ENCODE peak calls at places on chromosomes 13 and 19, in four cellular contexts. One of them, this sample, is unnamed.

GRCh38 chr19:12603714-12604113 is 6.9 kb downstream of the ZNF490 start:
- DNase-seq in K562: no peak
- DNase-seq in HepG2: no peak
- DNase-seq in GM12878: peak
- DNase-seq in this sample: no peak

GRCh38 chr13:42283574-42283973 is 11.6 kb downstream of the AKAP11 start:
- DNase-seq in GM12878: no peak
- DNase-seq in K562: no peak
- DNase-seq in HepG2: no peak
- DNase-seq in this sample: no peak

GRCh38 chr13:22505489-22505888 is 675.3 kb upstream of the SGCG start:
- DNase-seq in HepG2: no peak
- DNase-seq in GM12878: no peak
- DNase-seq in K562: no peak
- DNase-seq in this sample: no peak

GRCh38 chr19:55519461-55520311 is 17.2 kb downstream of the SBK2 start:
- DNase-seq in HepG2: peak
- DNase-seq in K562: peak
- DNase-seq in GM12878: no peak
- DNase-seq in this sample: no peak

GRCh38 chr13:46665630-46666482 is 112.9 kb downstream of the LRCH1 start:
- DNase-seq in GM12878: no peak
- DNase-seq in K562: no peak
- DNase-seq in HepG2: peak
- DNase-seq in this sample: no peak

GRCh38 chr19:38452430-38453366 is 19.2 kb downstream of the RYR1 start:
- DNase-seq in GM12878: no peak
- DNase-seq in HepG2: no peak
- DNase-seq in K562: peak
- DNase-seq in this sample: peak

GRCh38 chr13:40207110-40207478 is 459.3 kb downstream of the FOXO1 start:
- DNase-seq in GM12878: peak
- DNase-seq in K562: no peak
- DNase-seq in HepG2: no peak
- DNase-seq in this sample: no peak

GRCh38 chr19:40213882-40214570 is 4.2 kb downstream of the TTC9B start:
- DNase-seq in HepG2: no peak
- DNase-seq in GM12878: no peak
- DNase-seq in K562: no peak
- DNase-seq in this sample: no peak

GRCh38 chr19:46844067-46844489 is 6.6 kb downstream of the AP2S1 start:
- DNase-seq in HepG2: no peak
- DNase-seq in K562: peak
- DNase-seq in GM12878: no peak
- DNase-seq in this sample: no peak

GRCh38 chr13:94712287-94712811 is at the start of gene SOX21:
- DNase-seq in GM12878: no peak
- DNase-seq in HepG2: no peak
- DNase-seq in K562: no peak
- DNase-seq in this sample: peak

GRCh38 chr19:21850636-21851255 is 14.8 kb upstream of the ZNF43 start:
- DNase-seq in GM12878: no peak
- DNase-seq in K562: no peak
- DNase-seq in HepG2: no peak
- DNase-seq in this sample: no peak

GRCh38 chr19:35975608-35976214 is 19.3 kb upstream of the SDHAF1 start:
- DNase-seq in HepG2: no peak
- DNase-seq in K562: peak
- DNase-seq in GM12878: no peak
- DNase-seq in this sample: peak

GRCh38 chr19:16445238-16446107 is 26.3 kb downstream of the EPS15L1 start:
- DNase-seq in HepG2: peak
- DNase-seq in K562: no peak
- DNase-seq in GM12878: peak
- DNase-seq in this sample: no peak

GRCh38 chr13:110347088-110347487 is 40.0 kb downstream of the COL4A2 start:
- DNase-seq in HepG2: no peak
- DNase-seq in K562: no peak
- DNase-seq in GM12878: no peak
- DNase-seq in this sample: no peak

GRCh38 chr13:110345266-110345665 is 38.2 kb downstream of the COL4A2 start:
- DNase-seq in HepG2: no peak
- DNase-seq in GM12878: no peak
- DNase-seq in K562: no peak
- DNase-seq in this sample: no peak

GRCh38 chr13:110346661-110347067 is 39.6 kb downstream of the COL4A2 start:
- DNase-seq in GM12878: no peak
- DNase-seq in K562: no peak
- DNase-seq in HepG2: no peak
- DNase-seq in this sample: no peak

GRCh38 chr13:110344320-110344719 is 37.2 kb downstream of the COL4A2 start:
- DNase-seq in K562: no peak
- DNase-seq in GM12878: no peak
- DNase-seq in HepG2: no peak
- DNase-seq in this sample: no peak

GRCh38 chr13:110345701-110346100 is 38.6 kb downstream of the COL4A2 start:
- DNase-seq in HepG2: no peak
- DNase-seq in GM12878: no peak
- DNase-seq in K562: no peak
- DNase-seq in this sample: no peak
- TF ChIP-seq SP1 in HepG2: no peak
- TF ChIP-seq SP1 in GM12878: no peak
- TF ChIP-seq SP1 in K562: no peak
- TF ChIP-seq SP1 in this sample: no peak

GRCh38 chr13:37700887-37701286 is 102.3 kb upstream of the POSTN start:
- DNase-seq in HepG2: no peak
- DNase-seq in GM12878: no peak
- DNase-seq in K562: no peak
- DNase-seq in this sample: no peak
- TF ChIP-seq TARDBP in HepG2: no peak
- TF ChIP-seq TARDBP in GM12878: no peak
- TF ChIP-seq TARDBP in K562: no peak
- TF ChIP-seq TARDBP in this sample: no peak

GRCh38 chr19:51479531-51480331 is 1.4 kb downstream of the CEACAM18 start:
- DNase-seq in HepG2: no peak
- DNase-seq in GM12878: no peak
- DNase-seq in K562: no peak
- DNase-seq in this sample: no peak

GRCh38 chr19:51476164-51476563 is 2.2 kb upstream of the CEACAM18 start:
- DNase-seq in HepG2: no peak
- DNase-seq in GM12878: no peak
- DNase-seq in K562: no peak
- DNase-seq in this sample: no peak

GRCh38 chr19:51478381-51479285 is at the start of gene CEACAM18:
- DNase-seq in HepG2: no peak
- DNase-seq in GM12878: no peak
- DNase-seq in K562: peak
- DNase-seq in this sample: no peak

GRCh38 chr19:51477343-51477742 is 996 bp upstream of the CEACAM18 start:
- DNase-seq in K562: no peak
- DNase-seq in GM12878: no peak
- DNase-seq in HepG2: no peak
- DNase-seq in this sample: no peak

DNA sequence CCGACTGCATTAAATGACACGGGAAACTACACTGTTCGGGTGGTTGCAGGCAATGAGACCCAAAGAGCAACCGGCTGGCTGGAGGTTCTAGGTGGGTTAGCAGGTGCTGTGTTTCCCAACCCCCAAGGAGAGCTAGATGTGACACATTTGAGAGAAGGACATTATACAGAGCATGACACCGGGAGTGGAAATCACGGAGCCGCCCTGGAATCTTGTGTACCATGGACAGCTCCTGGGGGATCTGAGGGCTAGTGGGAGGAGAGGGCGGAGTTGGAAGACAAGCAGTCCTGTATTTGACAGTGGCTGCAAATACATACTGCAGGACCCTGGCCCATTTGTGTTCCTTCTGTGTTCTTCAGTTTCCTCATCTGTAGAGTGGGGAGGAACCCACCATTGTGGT is 2.3 kb downstream of the CEACAM18 start:
- DNase-seq in HepG2: peak
- DNase-seq in K562: peak
- DNase-seq in GM12878: no peak
- DNase-seq in this sample: peak
- TF ChIP-seq SP1 in HepG2: no peak
- TF ChIP-seq SP1 in K562: peak
- TF ChIP-seq SP1 in GM12878: no peak
- TF ChIP-seq SP1 in this sample: no peak

DNA sequence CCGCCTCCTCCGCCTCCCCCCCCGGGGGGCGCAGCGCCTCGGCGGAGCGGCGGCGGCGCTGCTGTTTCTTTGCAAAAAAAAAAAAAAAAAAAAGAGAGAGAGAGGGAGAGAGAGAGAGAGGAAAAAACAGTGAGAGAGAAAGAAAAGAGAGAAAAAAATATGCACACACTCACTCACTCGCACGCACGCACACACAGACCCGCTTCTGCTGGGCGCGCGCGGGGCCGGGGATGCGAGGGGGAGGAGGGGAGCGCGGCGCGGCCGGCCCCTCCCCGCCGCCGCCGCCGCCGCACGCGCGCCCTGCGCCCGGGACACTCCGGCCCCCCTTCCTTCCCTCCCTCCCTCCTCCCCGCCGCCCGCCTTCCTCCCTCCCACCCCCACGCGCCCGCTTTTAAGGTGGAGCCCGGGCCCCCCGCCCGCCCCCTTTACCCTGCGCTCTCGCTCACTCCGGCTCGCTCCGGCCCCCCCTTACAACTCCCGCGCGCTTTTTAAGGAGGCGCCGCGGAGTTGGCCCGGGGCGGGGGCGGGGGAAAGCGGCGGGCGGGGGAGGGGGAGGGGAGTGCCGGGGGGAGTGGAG is at the start of gene SAMD1:
- DNase-seq in GM12878: no peak
- DNase-seq in HepG2: peak
- DNase-seq in K562: peak
- DNase-seq in this sample: peak
- TF ChIP-seq TARDBP in GM12878: no peak
- TF ChIP-seq TARDBP in HepG2: no peak
- TF ChIP-seq TARDBP in K562: no peak
- TF ChIP-seq TARDBP in this sample: no peak

GRCh38 chr13:66205807-66206206 is 1024.3 kb downstream of the PCDH9 start:
- DNase-seq in HepG2: no peak
- DNase-seq in K562: no peak
- DNase-seq in GM12878: no peak
- DNase-seq in this sample: no peak

GRCh38 chr13:66212511-66212910 is 1017.6 kb downstream of the PCDH9 start:
- DNase-seq in HepG2: no peak
- DNase-seq in K562: no peak
- DNase-seq in GM12878: no peak
- DNase-seq in this sample: no peak

GRCh38 chr13:66208589-66208988 is 1021.5 kb downstream of the PCDH9 start:
- DNase-seq in GM12878: no peak
- DNase-seq in HepG2: no peak
- DNase-seq in K562: no peak
- DNase-seq in this sample: no peak

GRCh38 chr13:66210677-66211076 is 1019.5 kb downstream of the PCDH9 start:
- DNase-seq in HepG2: no peak
- DNase-seq in GM12878: no peak
- DNase-seq in K562: peak
- DNase-seq in this sample: no peak

GRCh38 chr13:66207610-66208009 is 1022.5 kb downstream of the PCDH9 start:
- DNase-seq in K562: no peak
- DNase-seq in GM12878: no peak
- DNase-seq in HepG2: no peak
- DNase-seq in this sample: no peak
- TF ChIP-seq SP1 in K562: no peak
- TF ChIP-seq SP1 in GM12878: no peak
- TF ChIP-seq SP1 in HepG2: no peak
- TF ChIP-seq SP1 in this sample: no peak

GRCh38 chr13:105167385-105167784 is 1368.1 kb downstream of the EFNB2 start:
- DNase-seq in GM12878: no peak
- DNase-seq in HepG2: no peak
- DNase-seq in K562: no peak
- DNase-seq in this sample: no peak
- TF ChIP-seq TARDBP in GM12878: no peak
- TF ChIP-seq TARDBP in HepG2: no peak
- TF ChIP-seq TARDBP in K562: no peak
- TF ChIP-seq TARDBP in this sample: no peak

DNA sequence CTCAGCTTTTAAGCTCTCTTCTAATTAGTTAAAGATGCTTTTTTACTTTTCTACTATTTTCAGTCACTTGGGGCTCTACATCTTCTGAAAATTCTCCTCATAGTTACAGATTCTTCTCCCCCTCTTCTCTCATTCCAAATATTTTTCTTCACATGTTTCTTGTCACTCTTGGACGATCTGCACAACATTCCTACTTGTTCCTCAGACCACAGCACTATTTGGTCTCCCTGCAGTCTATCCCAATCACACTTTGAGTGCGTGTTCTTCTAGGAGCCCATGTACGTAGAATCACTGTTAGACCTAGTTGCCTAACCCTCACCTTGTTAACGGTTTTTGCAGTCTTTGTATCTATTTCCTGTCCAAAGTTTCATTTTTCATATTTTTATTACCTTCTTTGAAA is 222.5 kb upstream of the SPRY2 start:
- DNase-seq in K562: peak
- DNase-seq in GM12878: no peak
- DNase-seq in HepG2: no peak
- DNase-seq in this sample: no peak
- TF ChIP-seq SP1 in K562: no peak
- TF ChIP-seq SP1 in GM12878: no peak
- TF ChIP-seq SP1 in HepG2: no peak
- TF ChIP-seq SP1 in this sample: no peak

DNA sequence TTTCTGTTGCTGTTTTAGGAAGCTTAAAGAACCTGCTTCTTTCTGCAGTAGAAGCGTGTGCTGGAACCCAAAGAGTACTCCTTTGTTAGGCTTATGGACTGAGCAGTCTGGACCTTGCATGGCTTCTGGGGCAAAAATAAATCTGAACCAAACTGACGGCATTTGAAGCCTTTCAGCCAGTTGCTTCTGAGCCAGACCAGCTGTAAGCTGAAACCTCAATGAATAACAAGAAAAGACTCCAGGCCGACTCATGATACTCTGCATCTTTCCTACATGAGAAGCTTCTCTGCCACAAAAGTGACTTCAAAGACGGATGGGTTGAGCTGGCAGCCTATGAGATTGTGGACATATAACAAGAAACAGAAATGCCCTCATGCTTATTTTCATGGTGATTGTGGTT is 103.1 kb downstream of the TNFRSF19 start:
- DNase-seq in GM12878: no peak
- DNase-seq in HepG2: no peak
- DNase-seq in K562: no peak
- DNase-seq in this sample: no peak
- TF ChIP-seq TARDBP in GM12878: no peak
- TF ChIP-seq TARDBP in HepG2: no peak
- TF ChIP-seq TARDBP in K562: no peak
- TF ChIP-seq TARDBP in this sample: no peak

DNA sequence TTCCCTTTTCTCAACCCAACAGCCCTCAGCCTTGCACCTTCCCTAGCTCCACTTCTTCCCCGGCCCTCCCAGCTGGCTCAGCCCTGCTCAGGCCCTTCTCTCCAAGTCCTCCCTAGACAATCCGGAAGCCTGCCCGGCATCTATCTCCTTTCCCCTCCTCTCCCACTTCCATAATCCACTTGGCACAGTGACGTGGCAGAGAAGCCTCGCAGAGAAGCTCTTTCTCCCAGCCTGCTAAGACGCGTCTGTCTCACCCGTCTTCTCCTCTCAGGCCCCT is 1.1 kb downstream of the UBXN6 start:
- DNase-seq in K562: peak
- DNase-seq in GM12878: no peak
- DNase-seq in HepG2: no peak
- DNase-seq in this sample: no peak
- TF ChIP-seq SP1 in K562: no peak
- TF ChIP-seq SP1 in GM12878: no peak
- TF ChIP-seq SP1 in HepG2: no peak
- TF ChIP-seq SP1 in this sample: no peak

This sample was measured in HEK293T.